ENCODE peak calls at places on chromosomes 1 and 21, in four cellular contexts. S is HT-29, W is NAMALWA, O is glutamatergic neuron. V is an unnamed sample.

GRCh38 chr1:98870959-98871903 is 133.4 kb downstream of the PLPPR5 start:
- DNase-seq in S (peak), W (peak), O (no peak), V (no peak)

GRCh38 chr1:200966934-200967333 is 56.6 kb downstream of the KIF21B start:
- DNase-seq in S (no peak), W (no peak), O (no peak), V (no peak)

GRCh38 chr21:41677671-41678015 is 89.2 kb downstream of the RIPK4 start:
- DNase-seq in S (no peak), W (no peak), O (no peak), V (no peak)

GRCh38 chr1:118987431-118988185 is 535 bp downstream of the TBX15 start:
- DNase-seq in S (no peak), W (no peak), O (peak), V (no peak)

GRCh38 chr1:1020000-1020404 is at the start of gene AGRN:
- DNase-seq in S (peak), W (no peak), O (peak), V (no peak)

GRCh38 chr1:216600730-216601426 is 122.4 kb downstream of the ESRRG start:
- DNase-seq in S (peak), W (no peak), O (peak), V (peak)

GRCh38 chr1:213381572-213382084 is 330.6 kb downstream of the RPS6KC1 start:
- DNase-seq in S (no peak), W (no peak), O (no peak), V (no peak)

GRCh38 chr21:23804866-23805265 is 1802.4 kb downstream of the MRPL39 start:
- DNase-seq in S (no peak), W (no peak), O (no peak), V (no peak)

GRCh38 chr1:157920748-157921147 is 72.7 kb upstream of the KIRREL1 start:
- DNase-seq in S (no peak), W (no peak), O (no peak), V (no peak)

GRCh38 chr1:163528710-163529348 is 207.1 kb downstream of the NUF2 start:
- DNase-seq in S (peak), W (peak), O (peak), V (peak)

GRCh38 chr1:15090373-15090772 is 63.2 kb upstream of the TMEM51 start:
- DNase-seq in S (peak), W (peak), O (no peak), V (peak)

GRCh38 chr1:89660086-89660946 is 27.4 kb downstream of the LRRC8C start:
- DNase-seq in S (no peak), W (no peak), O (no peak), V (no peak)

GRCh38 chr1:167562697-167563096 is 9.1 kb upstream of the CREG1 start:
- DNase-seq in S (no peak), W (no peak), O (no peak), V (no peak)

GRCh38 chr1:54934869-54935268 is 45.6 kb upstream of the TMEM61 start:
- DNase-seq in S (no peak), W (no peak), O (no peak), V (peak)

GRCh38 chr1:175385316-175385715 is 192.7 kb upstream of the KIAA0040 start:
- DNase-seq in S (no peak), W (no peak), O (no peak), V (no peak)

GRCh38 chr1:223700388-223700918 is 11.9 kb upstream of the CAPN2 start:
- DNase-seq in S (no peak), W (no peak), O (no peak), V (no peak)

GRCh38 chr1:63674238-63674864 is 81.1 kb downstream of the PGM1 start:
- DNase-seq in S (peak), W (peak), O (peak), V (peak)

GRCh38 chr1:192610114-192610958 is 25.6 kb upstream of the RGS13 start:
- DNase-seq in S (peak), W (peak), O (no peak), V (no peak)

GRCh38 chr1:100921110-100921706 is 25.3 kb downstream of the SLC30A7 start:
- DNase-seq in S (peak), W (peak), O (no peak), V (no peak)

GRCh38 chr1:78157162-78157561 is 111.4 kb downstream of the GIPC2 start:
- DNase-seq in S (no peak), W (no peak), O (no peak), V (no peak)

GRCh38 chr1:46362158-46362557 is 21.6 kb downstream of the NSUN4 start:
- DNase-seq in S (no peak), W (no peak), O (no peak), V (no peak)

GRCh38 chr1:176448340-176448739 is 14.6 kb upstream of the PAPPA2 start:
- DNase-seq in S (no peak), W (no peak), O (no peak), V (peak)

GRCh38 chr1:28392027-28392652 is 22.6 kb downstream of the PHACTR4 start:
- DNase-seq in S (no peak), W (no peak), O (no peak), V (peak)

GRCh38 chr1:241612533-241613505 is 27.4 kb downstream of the CHML start:
- DNase-seq in S (no peak), W (no peak), O (no peak), V (peak)

GRCh38 chr1:43851561-43852338 is 81.9 kb upstream of the ARTN start:
- DNase-seq in S (no peak), W (no peak), O (no peak), V (no peak)

GRCh38 chr1:218344814-218345672 is at the start of gene TGFB2:
- DNase-seq in S (peak), W (peak), O (no peak), V (peak)

V was measured in trophoblast cell.